ENCODE peak calls at places on chromosomes 12 and 14, in eight cellular contexts. One of them, this sample, is unnamed.
A peak's percentile ranks its signal among the peaks of the same experiment; 100 is the strongest.

GRCh38 chr12:129607293-129607692 is 296.5 kb downstream of the TMEM132D start:
- DNase-seq in choroid plexus epithelial cell: peak; percentile 92
- DNase-seq in Peyer's patch: no peak
- DNase-seq in nephron progenitor cell: peak; percentile 21
- DNase-seq in adrenal gland: no peak
- DNase-seq in stomach: no peak
- DNase-seq in GM06990: no peak
- DNase-seq in WTC11: no peak
- DNase-seq in this sample: no peak

GRCh38 chr12:85468356-85469157 is 188.5 kb downstream of the ALX1 start:
- DNase-seq in adrenal gland: peak; percentile 58
- DNase-seq in choroid plexus epithelial cell: peak; percentile 85
- DNase-seq in Peyer's patch: no peak
- DNase-seq in GM06990: peak; percentile 37
- DNase-seq in WTC11: peak; percentile 39
- DNase-seq in nephron progenitor cell: peak; percentile 54
- DNase-seq in stomach: peak; percentile 27
- DNase-seq in this sample: peak; percentile 60

GRCh38 chr12:28954333-28954732 is 194.7 kb upstream of the FAR2 start:
- DNase-seq in stomach: no peak
- DNase-seq in choroid plexus epithelial cell: peak; percentile 31
- DNase-seq in WTC11: no peak
- DNase-seq in adrenal gland: no peak
- DNase-seq in nephron progenitor cell: no peak
- DNase-seq in GM06990: no peak
- DNase-seq in Peyer's patch: no peak
- DNase-seq in this sample: no peak

GRCh38 chr14:57168138-57168695 is 100.5 kb downstream of the EXOC5 start:
- DNase-seq in GM06990: no peak
- DNase-seq in Peyer's patch: no peak
- DNase-seq in choroid plexus epithelial cell: no peak
- DNase-seq in WTC11: no peak
- DNase-seq in stomach: no peak
- DNase-seq in adrenal gland: no peak
- DNase-seq in nephron progenitor cell: no peak
- DNase-seq in this sample: no peak

GRCh38 chr12:29208060-29208459 is 59.0 kb downstream of the FAR2 start:
- DNase-seq in stomach: no peak
- DNase-seq in choroid plexus epithelial cell: no peak
- DNase-seq in Peyer's patch: no peak
- DNase-seq in adrenal gland: no peak
- DNase-seq in GM06990: no peak
- DNase-seq in nephron progenitor cell: no peak
- DNase-seq in WTC11: no peak
- DNase-seq in this sample: no peak

GRCh38 chr12:32390572-32391219 is 8.7 kb upstream of the FGD4 start:
- DNase-seq in choroid plexus epithelial cell: peak; percentile 54
- DNase-seq in stomach: peak; percentile 57
- DNase-seq in nephron progenitor cell: no peak
- DNase-seq in GM06990: peak; percentile 43
- DNase-seq in adrenal gland: peak; percentile 37
- DNase-seq in Peyer's patch: peak; percentile 55
- DNase-seq in WTC11: peak; percentile 60
- DNase-seq in this sample: no peak

GRCh38 chr14:69592923-69593677 is 18.3 kb upstream of the SUSD6 start:
- DNase-seq in nephron progenitor cell: no peak
- DNase-seq in adrenal gland: no peak
- DNase-seq in choroid plexus epithelial cell: peak; percentile 47
- DNase-seq in GM06990: no peak
- DNase-seq in Peyer's patch: no peak
- DNase-seq in stomach: no peak
- DNase-seq in WTC11: no peak
- DNase-seq in this sample: no peak

GRCh38 chr14:22598896-22599244 is 770 bp downstream of the ABHD4 start:
- DNase-seq in stomach: peak; percentile 64
- DNase-seq in WTC11: no peak
- DNase-seq in nephron progenitor cell: no peak
- DNase-seq in adrenal gland: peak; percentile 61
- DNase-seq in Peyer's patch: peak; percentile 74
- DNase-seq in choroid plexus epithelial cell: peak; percentile 78
- DNase-seq in GM06990: no peak
- DNase-seq in this sample: no peak

GRCh38 chr12:14567311-14568195 is at the start of gene PLBD1:
- DNase-seq in WTC11: peak; percentile 72
- DNase-seq in Peyer's patch: peak; percentile 72
- DNase-seq in choroid plexus epithelial cell: peak; percentile 19
- DNase-seq in stomach: peak; percentile 77
- DNase-seq in adrenal gland: peak; percentile 58
- DNase-seq in GM06990: peak; percentile 41
- DNase-seq in nephron progenitor cell: peak; percentile 61
- DNase-seq in this sample: peak; percentile 37

GRCh38 chr12:121537814-121538698 is 42.8 kb downstream of the KDM2B start:
- DNase-seq in WTC11: no peak
- DNase-seq in nephron progenitor cell: peak; percentile 65
- DNase-seq in choroid plexus epithelial cell: no peak
- DNase-seq in stomach: peak; percentile 33
- DNase-seq in adrenal gland: no peak
- DNase-seq in Peyer's patch: no peak
- DNase-seq in GM06990: peak; percentile 42
- DNase-seq in this sample: peak; percentile 24

GRCh38 chr14:61385002-61385685 is 63.8 kb downstream of the PRKCH start:
- DNase-seq in GM06990: no peak
- DNase-seq in WTC11: no peak
- DNase-seq in adrenal gland: no peak
- DNase-seq in choroid plexus epithelial cell: no peak
- DNase-seq in Peyer's patch: peak; percentile 76
- DNase-seq in nephron progenitor cell: no peak
- DNase-seq in stomach: no peak
- DNase-seq in this sample: no peak

GRCh38 chr12:32533971-32534590 is 134.7 kb downstream of the FGD4 start:
- DNase-seq in nephron progenitor cell: peak; percentile 22
- DNase-seq in choroid plexus epithelial cell: peak; percentile 96
- DNase-seq in adrenal gland: peak; percentile 67
- DNase-seq in GM06990: no peak
- DNase-seq in stomach: peak; percentile 69
- DNase-seq in WTC11: no peak
- DNase-seq in Peyer's patch: peak; percentile 88
- DNase-seq in this sample: no peak

GRCh38 chr14:55512421-55512820 is 67.6 kb upstream of the KTN1 start:
- DNase-seq in adrenal gland: no peak
- DNase-seq in Peyer's patch: no peak
- DNase-seq in nephron progenitor cell: no peak
- DNase-seq in GM06990: no peak
- DNase-seq in choroid plexus epithelial cell: no peak
- DNase-seq in stomach: no peak
- DNase-seq in WTC11: no peak
- DNase-seq in this sample: no peak

GRCh38 chr12:12786371-12786715 is 884 bp downstream of the APOLD1 start:
- DNase-seq in WTC11: no peak
- DNase-seq in Peyer's patch: no peak
- DNase-seq in stomach: no peak
- DNase-seq in choroid plexus epithelial cell: peak; percentile 66
- DNase-seq in nephron progenitor cell: no peak
- DNase-seq in GM06990: no peak
- DNase-seq in adrenal gland: no peak
- DNase-seq in this sample: no peak

GRCh38 chr12:12788675-12789368 is 3.4 kb downstream of the APOLD1 start:
- DNase-seq in choroid plexus epithelial cell: peak; percentile 84
- DNase-seq in WTC11: peak; percentile 54
- DNase-seq in adrenal gland: peak; percentile 82
- DNase-seq in GM06990: no peak
- DNase-seq in nephron progenitor cell: peak; percentile 53
- DNase-seq in stomach: peak; percentile 70
- DNase-seq in Peyer's patch: peak; percentile 92
- DNase-seq in this sample: peak; percentile 40

GRCh38 chr12:12788131-12788530 is 2.7 kb downstream of the APOLD1 start:
- DNase-seq in Peyer's patch: no peak
- DNase-seq in nephron progenitor cell: no peak
- DNase-seq in GM06990: no peak
- DNase-seq in WTC11: no peak
- DNase-seq in stomach: no peak
- DNase-seq in adrenal gland: peak; percentile 38
- DNase-seq in choroid plexus epithelial cell: no peak
- DNase-seq in this sample: no peak

GRCh38 chr12:12784911-12785814 is at the start of gene APOLD1:
- DNase-seq in adrenal gland: peak; percentile 36
- DNase-seq in Peyer's patch: no peak
- DNase-seq in nephron progenitor cell: no peak
- DNase-seq in GM06990: no peak
- DNase-seq in stomach: no peak
- DNase-seq in choroid plexus epithelial cell: peak; percentile 94
- DNase-seq in WTC11: peak; percentile 22
- DNase-seq in this sample: peak; percentile 14

GRCh38 chr12:12786716-12787601 is 1.5 kb downstream of the APOLD1 start:
- DNase-seq in GM06990: peak; percentile 89
- DNase-seq in stomach: peak; percentile 80
- DNase-seq in WTC11: peak; percentile 71
- DNase-seq in choroid plexus epithelial cell: peak; percentile 87
- DNase-seq in Peyer's patch: peak; percentile 87
- DNase-seq in nephron progenitor cell: peak; percentile 59
- DNase-seq in adrenal gland: peak; percentile 82
- DNase-seq in this sample: peak; percentile 76
- TF ChIP-seq CTCF in GM06990: no peak
- TF ChIP-seq CTCF in stomach: peak; percentile 8
- TF ChIP-seq CTCF in WTC11: no peak
- TF ChIP-seq CTCF in choroid plexus epithelial cell: no peak
- TF ChIP-seq CTCF in Peyer's patch: peak; percentile 51
- TF ChIP-seq CTCF in nephron progenitor cell: no peak
- TF ChIP-seq CTCF in adrenal gland: peak; percentile 37
- TF ChIP-seq CTCF in this sample: no peak

GRCh38 chr14:49417790-49418189 is 168.4 kb downstream of the RPS29 start:
- DNase-seq in stomach: no peak
- DNase-seq in GM06990: no peak
- DNase-seq in WTC11: no peak
- DNase-seq in adrenal gland: no peak
- DNase-seq in nephron progenitor cell: no peak
- DNase-seq in Peyer's patch: no peak
- DNase-seq in choroid plexus epithelial cell: no peak
- DNase-seq in this sample: no peak
- TF ChIP-seq CTCF in stomach: no peak
- TF ChIP-seq CTCF in GM06990: no peak
- TF ChIP-seq CTCF in WTC11: no peak
- TF ChIP-seq CTCF in adrenal gland: no peak
- TF ChIP-seq CTCF in nephron progenitor cell: no peak
- TF ChIP-seq CTCF in Peyer's patch: no peak
- TF ChIP-seq CTCF in choroid plexus epithelial cell: no peak
- TF ChIP-seq CTCF in this sample: no peak

DNA sequence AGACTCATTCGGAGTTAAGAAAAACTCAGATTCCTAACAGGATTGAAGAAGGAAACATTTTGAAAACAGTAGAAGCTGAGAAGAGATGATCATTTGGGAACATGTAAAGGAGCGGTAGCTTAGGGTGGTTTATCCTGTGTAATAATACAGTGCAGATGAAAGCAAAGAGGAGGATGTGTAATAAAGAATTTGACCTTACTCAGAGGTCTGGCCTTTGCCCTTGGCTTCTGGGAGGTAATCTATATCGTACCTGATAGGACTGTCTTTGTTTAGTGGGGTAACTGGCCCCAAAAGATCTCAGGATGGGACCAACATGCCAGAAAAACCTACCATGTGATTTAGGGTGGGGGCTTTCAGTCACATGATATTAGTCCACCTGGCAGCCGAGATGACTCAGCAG is 23.4 kb upstream of the KLHL42 start:
- DNase-seq in stomach: no peak
- DNase-seq in choroid plexus epithelial cell: no peak
- DNase-seq in Peyer's patch: no peak
- DNase-seq in nephron progenitor cell: no peak
- DNase-seq in GM06990: no peak
- DNase-seq in WTC11: no peak
- DNase-seq in adrenal gland: no peak
- DNase-seq in this sample: no peak
- TF ChIP-seq CTCF in stomach: no peak
- TF ChIP-seq CTCF in choroid plexus epithelial cell: no peak
- TF ChIP-seq CTCF in Peyer's patch: no peak
- TF ChIP-seq CTCF in nephron progenitor cell: no peak
- TF ChIP-seq CTCF in GM06990: no peak
- TF ChIP-seq CTCF in WTC11: no peak
- TF ChIP-seq CTCF in adrenal gland: no peak
- TF ChIP-seq CTCF in this sample: no peak

GRCh38 chr12:111171334-111171733 is 197.6 kb downstream of the PHETA1 start:
- DNase-seq in choroid plexus epithelial cell: no peak
- DNase-seq in GM06990: no peak
- DNase-seq in stomach: no peak
- DNase-seq in nephron progenitor cell: no peak
- DNase-seq in WTC11: no peak
- DNase-seq in Peyer's patch: no peak
- DNase-seq in adrenal gland: no peak
- DNase-seq in this sample: no peak

GRCh38 chr12:111171832-111172231 is 197.1 kb downstream of the PHETA1 start:
- DNase-seq in nephron progenitor cell: no peak
- DNase-seq in GM06990: no peak
- DNase-seq in stomach: no peak
- DNase-seq in WTC11: no peak
- DNase-seq in adrenal gland: no peak
- DNase-seq in choroid plexus epithelial cell: no peak
- DNase-seq in Peyer's patch: no peak
- DNase-seq in this sample: no peak

GRCh38 chr12:111175404-111175803 is 193.5 kb downstream of the PHETA1 start:
- DNase-seq in Peyer's patch: no peak
- DNase-seq in stomach: no peak
- DNase-seq in WTC11: no peak
- DNase-seq in choroid plexus epithelial cell: no peak
- DNase-seq in adrenal gland: no peak
- DNase-seq in GM06990: no peak
- DNase-seq in nephron progenitor cell: no peak
- DNase-seq in this sample: no peak

GRCh38 chr12:111173391-111174282 is 195.3 kb downstream of the PHETA1 start:
- DNase-seq in GM06990: no peak
- DNase-seq in choroid plexus epithelial cell: no peak
- DNase-seq in stomach: no peak
- DNase-seq in WTC11: no peak
- DNase-seq in nephron progenitor cell: no peak
- DNase-seq in Peyer's patch: no peak
- DNase-seq in adrenal gland: no peak
- DNase-seq in this sample: no peak

DNA sequence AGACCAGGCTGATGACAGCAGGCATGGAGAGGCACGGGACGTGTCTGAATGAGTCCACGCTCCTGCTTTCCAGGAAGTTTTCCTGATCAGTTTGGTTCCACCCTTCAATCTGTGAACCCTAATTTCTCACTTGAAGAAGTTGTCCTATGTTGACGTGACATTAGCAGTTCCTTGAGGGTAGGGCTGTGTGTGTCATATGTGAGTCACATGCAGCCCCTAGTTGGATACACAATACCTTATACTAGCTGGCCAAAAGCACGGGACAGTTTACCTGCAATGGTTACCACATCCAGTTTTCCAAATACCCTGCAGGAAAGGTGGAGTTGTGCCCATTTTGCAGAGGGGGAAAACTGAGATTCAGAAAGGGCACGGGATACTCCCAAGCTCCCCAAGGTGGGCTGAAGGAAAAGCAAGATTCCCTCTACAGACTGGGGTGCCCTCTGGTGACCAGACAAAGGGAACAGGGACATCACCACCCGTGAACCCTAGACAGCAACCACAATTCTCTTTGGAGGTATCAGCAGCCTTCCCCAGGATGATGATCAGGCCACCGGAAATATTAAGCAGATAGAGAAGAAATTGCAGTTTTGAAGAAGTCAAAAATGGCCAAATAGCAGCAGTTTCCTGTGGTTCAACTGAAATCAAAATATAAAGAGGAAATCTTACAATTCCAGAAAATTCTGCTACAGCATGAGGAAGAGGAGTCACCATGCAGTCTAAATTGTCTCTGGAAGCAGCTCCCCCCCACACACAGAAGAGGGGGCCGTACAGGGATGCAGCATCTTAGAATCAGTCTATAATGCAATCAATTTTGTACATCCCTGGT is 194.4 kb downstream of the PHETA1 start:
- DNase-seq in GM06990: no peak
- DNase-seq in WTC11: peak; percentile 24
- DNase-seq in Peyer's patch: no peak
- DNase-seq in nephron progenitor cell: no peak
- DNase-seq in adrenal gland: no peak
- DNase-seq in choroid plexus epithelial cell: no peak
- DNase-seq in stomach: no peak
- DNase-seq in this sample: no peak
- TF ChIP-seq CTCF in GM06990: peak; percentile 38
- TF ChIP-seq CTCF in WTC11: no peak
- TF ChIP-seq CTCF in Peyer's patch: no peak
- TF ChIP-seq CTCF in nephron progenitor cell: no peak
- TF ChIP-seq CTCF in adrenal gland: no peak
- TF ChIP-seq CTCF in choroid plexus epithelial cell: peak; percentile 30
- TF ChIP-seq CTCF in stomach: no peak
- TF ChIP-seq CTCF in this sample: no peak

This sample was measured in endothelial cell.